ENCODE peak calls at places on chromosomes 5 and 9, in nine cellular contexts. One of them, this sample, is unnamed.

GRCh38 chr5:109063223-109063622 is 315.5 kb downstream of the FER start:
- DNase-seq in amygdala: no peak
- DNase-seq in AG04450: no peak
- DNase-seq in foreskin keratinocyte: no peak
- DNase-seq in HS-5: no peak
- DNase-seq in AG09309: peak
- DNase-seq in adipocyte: peak
- DNase-seq in H4: no peak
- DNase-seq in hepatocyte: no peak
- DNase-seq in this sample: no peak

GRCh38 chr5:134038143-134038542 is 33.4 kb upstream of the VDAC1 start:
- DNase-seq in amygdala: no peak
- DNase-seq in AG04450: no peak
- DNase-seq in foreskin keratinocyte: no peak
- DNase-seq in HS-5: no peak
- DNase-seq in AG09309: no peak
- DNase-seq in adipocyte: no peak
- DNase-seq in H4: no peak
- DNase-seq in hepatocyte: peak
- DNase-seq in this sample: no peak

GRCh38 chr9:94014066-94014654 is 59.0 kb upstream of the BARX1 start:
- DNase-seq in amygdala: no peak
- DNase-seq in AG04450: no peak
- DNase-seq in foreskin keratinocyte: peak
- DNase-seq in HS-5: no peak
- DNase-seq in AG09309: no peak
- DNase-seq in adipocyte: peak
- DNase-seq in H4: peak
- DNase-seq in hepatocyte: peak
- DNase-seq in this sample: peak

GRCh38 chr9:96333958-96334357 is 32.0 kb upstream of the HSD17B3 start:
- DNase-seq in amygdala: no peak
- DNase-seq in AG04450: no peak
- DNase-seq in foreskin keratinocyte: no peak
- DNase-seq in HS-5: no peak
- DNase-seq in AG09309: no peak
- DNase-seq in adipocyte: no peak
- DNase-seq in H4: no peak
- DNase-seq in hepatocyte: no peak
- DNase-seq in this sample: no peak

GRCh38 chr5:92527311-92528078 is 1053.5 kb downstream of the NR2F1-AS1 start:
- DNase-seq in amygdala: no peak
- DNase-seq in AG04450: no peak
- DNase-seq in foreskin keratinocyte: no peak
- DNase-seq in HS-5: no peak
- DNase-seq in AG09309: peak
- DNase-seq in adipocyte: peak
- DNase-seq in H4: no peak
- DNase-seq in hepatocyte: no peak
- DNase-seq in this sample: no peak

GRCh38 chr5:145347026-145347616 is 488.0 kb downstream of the PRELID2 start:
- DNase-seq in amygdala: no peak
- DNase-seq in AG04450: peak
- DNase-seq in foreskin keratinocyte: peak
- DNase-seq in HS-5: no peak
- DNase-seq in AG09309: peak
- DNase-seq in adipocyte: peak
- DNase-seq in H4: peak
- DNase-seq in hepatocyte: peak
- DNase-seq in this sample: peak

GRCh38 chr5:57002959-57003485 is 51.1 kb upstream of the MIER3 start:
- DNase-seq in amygdala: no peak
- DNase-seq in AG04450: no peak
- DNase-seq in foreskin keratinocyte: peak
- DNase-seq in HS-5: no peak
- DNase-seq in AG09309: no peak
- DNase-seq in adipocyte: no peak
- DNase-seq in H4: peak
- DNase-seq in hepatocyte: peak
- DNase-seq in this sample: no peak

GRCh38 chr5:149447373-149448367 is 68.6 kb upstream of the IL17B start:
- DNase-seq in amygdala: no peak
- DNase-seq in AG04450: no peak
- DNase-seq in foreskin keratinocyte: no peak
- DNase-seq in HS-5: no peak
- DNase-seq in AG09309: no peak
- DNase-seq in adipocyte: no peak
- DNase-seq in H4: no peak
- DNase-seq in hepatocyte: no peak
- DNase-seq in this sample: no peak

GRCh38 chr9:122572456-122572855 is 10.7 kb downstream of the OR1L8 start:
- DNase-seq in amygdala: no peak
- DNase-seq in AG04450: no peak
- DNase-seq in foreskin keratinocyte: peak
- DNase-seq in HS-5: peak
- DNase-seq in AG09309: no peak
- DNase-seq in adipocyte: no peak
- DNase-seq in H4: peak
- DNase-seq in hepatocyte: no peak
- DNase-seq in this sample: no peak

GRCh38 chr9:137117269-137117731 is 2.8 kb upstream of the DPP7 start:
- DNase-seq in amygdala: no peak
- DNase-seq in AG04450: no peak
- DNase-seq in foreskin keratinocyte: no peak
- DNase-seq in HS-5: no peak
- DNase-seq in AG09309: no peak
- DNase-seq in adipocyte: no peak
- DNase-seq in H4: no peak
- DNase-seq in hepatocyte: no peak
- DNase-seq in this sample: no peak

GRCh38 chr5:103938151-103938671 is 375.6 kb upstream of the NUDT12 start:
- DNase-seq in amygdala: no peak
- DNase-seq in AG04450: no peak
- DNase-seq in foreskin keratinocyte: no peak
- DNase-seq in HS-5: no peak
- DNase-seq in AG09309: no peak
- DNase-seq in adipocyte: no peak
- DNase-seq in H4: no peak
- DNase-seq in hepatocyte: no peak
- DNase-seq in this sample: no peak

GRCh38 chr9:95641591-95641990 is 124.8 kb upstream of the PTCH1 start:
- DNase-seq in amygdala: no peak
- DNase-seq in AG04450: no peak
- DNase-seq in foreskin keratinocyte: no peak
- DNase-seq in HS-5: no peak
- DNase-seq in AG09309: no peak
- DNase-seq in adipocyte: no peak
- DNase-seq in H4: no peak
- DNase-seq in hepatocyte: no peak
- DNase-seq in this sample: peak

GRCh38 chr9:107059215-107059614 is 196.2 kb downstream of the ZNF462 start:
- DNase-seq in amygdala: no peak
- DNase-seq in AG04450: no peak
- DNase-seq in foreskin keratinocyte: no peak
- DNase-seq in HS-5: no peak
- DNase-seq in AG09309: no peak
- DNase-seq in adipocyte: no peak
- DNase-seq in H4: no peak
- DNase-seq in hepatocyte: no peak
- DNase-seq in this sample: no peak

GRCh38 chr9:114652776-114653555 is 4.6 kb downstream of the TEX53 start:
- DNase-seq in amygdala: no peak
- DNase-seq in AG04450: no peak
- DNase-seq in foreskin keratinocyte: peak
- DNase-seq in HS-5: no peak
- DNase-seq in AG09309: no peak
- DNase-seq in adipocyte: peak
- DNase-seq in H4: no peak
- DNase-seq in hepatocyte: no peak
- DNase-seq in this sample: peak

GRCh38 chr5:123155511-123155923 is 66.5 kb downstream of the PRDM6 start:
- DNase-seq in amygdala: no peak
- DNase-seq in AG04450: no peak
- DNase-seq in foreskin keratinocyte: peak
- DNase-seq in HS-5: no peak
- DNase-seq in AG09309: no peak
- DNase-seq in adipocyte: no peak
- DNase-seq in H4: no peak
- DNase-seq in hepatocyte: no peak
- DNase-seq in this sample: no peak

GRCh38 chr5:169637085-169637855 is at the start of gene DOCK2:
- DNase-seq in amygdala: no peak
- DNase-seq in AG04450: no peak
- DNase-seq in foreskin keratinocyte: no peak
- DNase-seq in HS-5: no peak
- DNase-seq in AG09309: no peak
- DNase-seq in adipocyte: no peak
- DNase-seq in H4: no peak
- DNase-seq in hepatocyte: no peak
- DNase-seq in this sample: no peak

GRCh38 chr9:134728801-134729495 is 87.3 kb downstream of the COL5A1 start:
- DNase-seq in amygdala: no peak
- DNase-seq in AG04450: no peak
- DNase-seq in foreskin keratinocyte: no peak
- DNase-seq in HS-5: no peak
- DNase-seq in AG09309: no peak
- DNase-seq in adipocyte: no peak
- DNase-seq in H4: no peak
- DNase-seq in hepatocyte: no peak
- DNase-seq in this sample: no peak

GRCh38 chr9:5587024-5587423 is 41.9 kb upstream of the RIC1 start:
- DNase-seq in amygdala: no peak
- DNase-seq in AG04450: peak
- DNase-seq in foreskin keratinocyte: peak
- DNase-seq in HS-5: no peak
- DNase-seq in AG09309: peak
- DNase-seq in adipocyte: peak
- DNase-seq in H4: no peak
- DNase-seq in hepatocyte: no peak
- DNase-seq in this sample: peak

GRCh38 chr9:133994359-133995011 is 2.4 kb upstream of the VAV2 start:
- DNase-seq in amygdala: peak
- DNase-seq in AG04450: no peak
- DNase-seq in foreskin keratinocyte: peak
- DNase-seq in HS-5: no peak
- DNase-seq in AG09309: no peak
- DNase-seq in adipocyte: peak
- DNase-seq in H4: peak
- DNase-seq in hepatocyte: peak
- DNase-seq in this sample: peak

GRCh38 chr9:21516796-21517195 is 34.7 kb upstream of the IFNE start:
- DNase-seq in amygdala: no peak
- DNase-seq in AG04450: no peak
- DNase-seq in foreskin keratinocyte: no peak
- DNase-seq in HS-5: no peak
- DNase-seq in AG09309: no peak
- DNase-seq in adipocyte: no peak
- DNase-seq in H4: no peak
- DNase-seq in hepatocyte: no peak
- DNase-seq in this sample: peak

GRCh38 chr9:129850821-129851540 is 15.7 kb downstream of the USP20 start:
- DNase-seq in amygdala: no peak
- DNase-seq in AG04450: no peak
- DNase-seq in foreskin keratinocyte: no peak
- DNase-seq in HS-5: no peak
- DNase-seq in AG09309: no peak
- DNase-seq in adipocyte: peak
- DNase-seq in H4: no peak
- DNase-seq in hepatocyte: no peak
- DNase-seq in this sample: no peak

GRCh38 chr5:134289509-134290113 is 63.7 kb upstream of the PPP2CA start:
- DNase-seq in amygdala: peak
- DNase-seq in AG04450: peak
- DNase-seq in foreskin keratinocyte: peak
- DNase-seq in HS-5: peak
- DNase-seq in AG09309: peak
- DNase-seq in adipocyte: peak
- DNase-seq in H4: peak
- DNase-seq in hepatocyte: peak
- DNase-seq in this sample: peak

GRCh38 chr5:128536861-128537305 is 1.2 kb downstream of the FBN2 start:
- DNase-seq in amygdala: no peak
- DNase-seq in AG04450: no peak
- DNase-seq in foreskin keratinocyte: peak
- DNase-seq in HS-5: no peak
- DNase-seq in AG09309: no peak
- DNase-seq in adipocyte: peak
- DNase-seq in H4: no peak
- DNase-seq in hepatocyte: peak
- DNase-seq in this sample: no peak

GRCh38 chr5:14676320-14676719 is 11.8 kb downstream of the OTULIN start:
- DNase-seq in amygdala: no peak
- DNase-seq in AG04450: no peak
- DNase-seq in foreskin keratinocyte: peak
- DNase-seq in HS-5: no peak
- DNase-seq in AG09309: no peak
- DNase-seq in adipocyte: no peak
- DNase-seq in H4: peak
- DNase-seq in hepatocyte: no peak
- DNase-seq in this sample: no peak